ENCODE peak calls at places on chromosomes 5 and 9, in nine cellular contexts. H, J, B, G, R, N, W, O and Y are unnamed samples.

GRCh38 chr5:134138416-134139376 is 24.2 kb downstream of the TCF7 start:
- DNase-seq in R (peak), O (no peak), B (no peak), W (no peak), J (peak), G (peak), N (peak), H (peak), Y (no peak)

GRCh38 chr9:12716823-12717222 is 23.6 kb downstream of the TYRP1 start:
- DNase-seq in N (no peak), O (no peak), W (no peak), G (no peak), R (no peak), H (no peak), B (no peak), J (no peak), Y (no peak)

GRCh38 chr5:99607124-99607523 is 678.3 kb upstream of the CHD1 start:
- DNase-seq in B (no peak), G (no peak), H (no peak), N (no peak), J (no peak), W (no peak), O (no peak), R (no peak), Y (no peak)

GRCh38 chr9:109775516-109775915 is 4.5 kb upstream of the PALM2AKAP2 start:
- DNase-seq in J (no peak), G (no peak), B (no peak), O (no peak), R (no peak), N (peak), H (no peak), W (peak), Y (no peak)

GRCh38 chr5:103929310-103930003 is 366.9 kb upstream of the NUDT12 start:
- DNase-seq in B (no peak), N (peak), H (no peak), G (no peak), O (no peak), R (no peak), W (no peak), J (no peak), Y (no peak)

GRCh38 chr9:16828335-16829281 is 41.9 kb downstream of the BNC2 start:
- DNase-seq in B (peak), O (peak), G (no peak), J (peak), N (peak), H (no peak), R (no peak), W (peak), Y (peak)

GRCh38 chr9:8486095-8486494 is 686.5 kb upstream of the DMAC1 start:
- DNase-seq in G (no peak), W (peak), H (no peak), R (no peak), O (peak), J (no peak), B (no peak), N (no peak), Y (peak)

GRCh38 chr5:18420711-18421110 is 786.5 kb downstream of the TAF11L14 start:
- DNase-seq in O (no peak), B (no peak), W (no peak), N (no peak), G (no peak), R (no peak), J (no peak), H (no peak), Y (no peak)

GRCh38 chr9:109477269-109478203 is 20.6 kb downstream of the PTPN3 start:
- DNase-seq in H (no peak), R (no peak), B (no peak), J (no peak), N (no peak), O (no peak), G (peak), W (no peak), Y (no peak)

GRCh38 chr5:157828949-157829639 is 29.9 kb downstream of the CLINT1 start:
- DNase-seq in O (peak), H (no peak), G (no peak), B (no peak), W (no peak), N (no peak), J (no peak), R (no peak), Y (peak)

GRCh38 chr5:171571663-171572062 is 152.2 kb downstream of the FGF18 start:
- DNase-seq in W (peak), G (no peak), O (no peak), B (no peak), J (no peak), R (no peak), N (peak), H (no peak), Y (no peak)

GRCh38 chr5:58346001-58346400 is 113.9 kb downstream of the PLK2 start:
- DNase-seq in W (no peak), O (no peak), H (no peak), G (no peak), J (no peak), N (no peak), R (no peak), B (no peak), Y (no peak)

GRCh38 chr9:134621558-134622110 is 20.0 kb upstream of the COL5A1 start:
- DNase-seq in B (peak), R (no peak), W (no peak), N (no peak), O (peak), G (peak), H (no peak), J (no peak), Y (no peak)

GRCh38 chr5:154365823-154366222 is 80.0 kb upstream of the SAP30L start:
- DNase-seq in H (no peak), G (no peak), N (peak), O (no peak), R (no peak), J (no peak), B (no peak), W (peak), Y (no peak)

GRCh38 chr5:154511984-154512383 is 34.0 kb upstream of the HAND1 start:
- DNase-seq in J (no peak), G (no peak), N (no peak), R (no peak), H (no peak), W (no peak), B (no peak), O (no peak), Y (no peak)

DNA sequence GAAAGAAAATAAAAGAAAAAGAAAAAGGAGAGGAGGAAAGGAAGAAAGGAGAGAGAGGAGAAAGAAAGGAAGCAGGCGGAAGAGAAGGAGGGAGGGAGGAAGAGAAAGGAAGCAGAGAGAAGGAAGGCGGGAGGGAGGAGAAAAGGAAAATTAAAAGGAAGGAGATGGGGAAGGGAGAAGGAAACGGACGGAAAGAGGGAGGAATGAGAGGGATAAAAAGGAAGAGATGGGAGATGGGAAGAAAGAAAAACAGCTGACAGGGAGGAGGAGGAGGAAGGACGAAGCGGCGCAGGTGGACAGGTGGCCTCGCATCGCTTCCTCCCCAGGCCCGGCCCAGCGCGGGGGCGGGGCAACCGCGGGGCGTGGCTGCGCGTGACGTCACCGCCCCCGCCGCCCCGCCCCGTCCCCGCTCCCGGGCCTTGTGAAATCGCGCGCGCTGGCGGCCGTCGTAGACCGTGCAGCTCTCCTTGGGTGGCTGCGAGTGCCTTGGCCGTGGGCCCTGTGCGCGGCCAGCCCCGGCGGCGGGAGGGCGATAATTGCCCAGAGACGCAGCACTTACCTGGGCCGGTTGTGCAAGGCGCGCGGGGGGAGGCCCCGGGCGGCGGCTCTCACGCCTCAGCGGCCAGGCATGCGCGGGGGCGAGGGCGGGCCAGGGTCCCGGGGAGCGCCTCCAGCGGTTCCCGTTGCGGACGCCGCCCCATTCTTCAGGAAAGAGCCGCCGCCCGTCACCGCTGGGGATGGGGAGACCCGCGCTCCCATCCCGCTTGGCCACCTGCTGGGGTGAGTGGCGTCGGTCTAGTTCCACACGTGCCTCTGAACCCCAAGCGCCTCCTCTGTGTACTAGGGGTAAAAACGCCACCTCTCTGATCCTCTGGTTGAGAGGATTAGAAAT is 49.6 kb upstream of the FOXE1 start:
- DNase-seq in H (peak), W (peak), B (peak), G (peak), R (peak), N (peak), O (peak), J (peak), Y (peak)
- TF ChIP-seq CTCF in H (no peak), W (no peak), B (peak), G (peak), R (peak), N (no peak), O (no peak), J (no peak), Y (no peak)

DNA sequence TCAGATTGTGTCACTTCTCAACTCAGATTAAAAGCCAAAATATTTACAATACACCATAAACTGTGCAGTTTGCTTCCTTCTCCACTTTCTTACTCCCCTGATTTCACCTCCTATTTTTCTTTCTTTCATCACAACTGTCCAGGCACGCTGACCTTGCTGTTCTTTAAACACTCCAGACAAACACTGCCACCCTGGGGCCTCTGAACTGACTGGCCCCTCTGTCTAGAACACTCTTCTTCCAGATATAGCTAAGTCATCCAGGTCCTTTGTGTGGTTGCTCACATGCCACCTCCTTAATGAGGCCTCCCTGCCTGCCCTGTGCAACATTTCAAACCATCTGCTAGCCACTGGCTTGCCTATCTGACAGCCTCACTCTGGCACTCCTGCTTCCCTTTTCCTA is 46.6 kb downstream of the ATG10 start:
- DNase-seq in W (no peak), N (peak), H (no peak), O (no peak), R (no peak), G (no peak), J (no peak), B (no peak), Y (no peak)
- TF ChIP-seq CTCF in W (no peak), N (no peak), H (no peak), O (no peak), R (no peak), G (no peak), J (no peak), B (no peak), Y (no peak)

GRCh38 chr5:168467755-168468280 is 18.5 kb upstream of the RARS1 start:
- DNase-seq in G (no peak), R (no peak), W (no peak), H (no peak), N (no peak), B (no peak), O (no peak), J (no peak), Y (no peak)

GRCh38 chr5:168460606-168461005 is 25.7 kb upstream of the RARS1 start:
- DNase-seq in H (no peak), N (no peak), B (no peak), W (no peak), J (no peak), R (no peak), G (no peak), O (no peak), Y (no peak)

GRCh38 chr5:168464641-168465040 is 21.6 kb upstream of the RARS1 start:
- DNase-seq in B (peak), G (no peak), H (no peak), J (no peak), W (no peak), O (no peak), R (no peak), N (no peak), Y (no peak)

GRCh38 chr5:168468836-168469235 is 17.4 kb upstream of the RARS1 start:
- DNase-seq in W (peak), J (no peak), G (no peak), N (peak), H (no peak), O (no peak), R (no peak), B (no peak), Y (no peak)

GRCh38 chr5:168464214-168464613 is 22.1 kb upstream of the RARS1 start:
- DNase-seq in W (no peak), H (no peak), R (no peak), J (no peak), B (no peak), N (no peak), G (no peak), O (no peak), Y (no peak)
- TF ChIP-seq CTCF in W (no peak), H (no peak), R (no peak), J (no peak), B (no peak), N (no peak), G (no peak), O (no peak), Y (no peak)

GRCh38 chr9:130999265-130999623 is 9.7 kb upstream of the LAMC3 start:
- DNase-seq in N (no peak), O (no peak), B (no peak), J (no peak), W (no peak), R (no peak), H (no peak), G (no peak), Y (no peak)
- TF ChIP-seq CTCF in N (no peak), O (no peak), B (no peak), J (no peak), W (no peak), R (no peak), H (no peak), G (no peak), Y (no peak)

GRCh38 chr9:34048730-34049629 is at the start of gene UBAP2:
- DNase-seq in W (peak), G (peak), J (peak), O (peak), H (peak), B (peak), R (peak), N (peak), Y (peak)
- TF ChIP-seq CTCF in W (no peak), G (peak), J (no peak), O (no peak), H (peak), B (peak), R (peak), N (no peak), Y (no peak)

GRCh38 chr9:86355814-86356213 is 1.6 kb upstream of the TUT7 start:
- DNase-seq in W (no peak), B (no peak), H (no peak), R (no peak), G (no peak), O (no peak), N (no peak), J (no peak), Y (no peak)
- TF ChIP-seq CTCF in W (no peak), B (no peak), H (no peak), R (no peak), G (no peak), O (no peak), N (no peak), J (no peak), Y (no peak)